ENCODE peak calls at places on chromosomes 1 and 21, in four cellular contexts. E is heart right ventricle, N is foreskin fibroblast, A is AG04449. M is an unnamed sample.

GRCh38 chr1:109895720-109896504 is 14.7 kb upstream of the CSF1 start:
- DNase-seq in N (peak), E (peak), A (no peak), M (peak)

GRCh38 chr1:197632651-197633050 is 142.6 kb downstream of the DENND1B start:
- DNase-seq in N (no peak), E (no peak), A (no peak), M (no peak)

GRCh38 chr1:11320153-11320936 is 47.3 kb downstream of the UBIAD1 start:
- DNase-seq in E (no peak), N (no peak), A (no peak), M (no peak)

GRCh38 chr1:101128211-101128727 is 102.7 kb upstream of the DPH5 start:
- DNase-seq in N (no peak), A (no peak), E (no peak), M (no peak)

GRCh38 chr1:17181785-17182464 is 23.0 kb upstream of the PADI1 start:
- DNase-seq in N (no peak), A (no peak), E (no peak), M (no peak)

GRCh38 chr1:156834322-156834721 is 17.7 kb upstream of the SH2D2A start:
- DNase-seq in E (no peak), N (no peak), A (no peak), M (no peak)

GRCh38 chr1:38891753-38892152 is 10.4 kb upstream of the GJA9 start:
- DNase-seq in E (no peak), N (no peak), A (no peak), M (no peak)

GRCh38 chr1:156509424-156510035 is 9.0 kb upstream of the MEF2D start:
- DNase-seq in A (no peak), N (no peak), E (no peak), M (no peak)

GRCh38 chr1:230808268-230808872 is 60.0 kb downstream of the C1orf198 start:
- DNase-seq in A (no peak), E (no peak), N (no peak), M (peak)

GRCh38 chr1:62450301-62450700 is 13.5 kb downstream of the USP1 start:
- DNase-seq in N (no peak), E (no peak), A (no peak), M (no peak)

GRCh38 chr1:183956559-183957188 is 80.9 kb downstream of the COLGALT2 start:
- DNase-seq in N (peak), A (peak), E (no peak), M (peak)

GRCh38 chr21:46089285-46089684 is 8.6 kb upstream of the COL6A2 start:
- DNase-seq in N (no peak), A (no peak), E (no peak), M (no peak)

GRCh38 chr21:32412162-32412997 is at the start of gene EVA1C:
- DNase-seq in N (peak), E (peak), A (no peak), M (peak)

GRCh38 chr1:181398544-181398943 is 84.8 kb upstream of the CACNA1E start:
- DNase-seq in N (no peak), A (no peak), E (no peak), M (no peak)

GRCh38 chr1:4512622-4513021 is 141.8 kb upstream of the AJAP1 start:
- DNase-seq in N (no peak), E (no peak), A (no peak), M (no peak)

GRCh38 chr21:42114646-42115045 is 43.5 kb downstream of the UMODL1 start:
- DNase-seq in N (no peak), E (no peak), A (no peak), M (no peak)
- TF ChIP-seq CTCF in N (no peak), E (no peak), A (no peak), M (no peak)

DNA sequence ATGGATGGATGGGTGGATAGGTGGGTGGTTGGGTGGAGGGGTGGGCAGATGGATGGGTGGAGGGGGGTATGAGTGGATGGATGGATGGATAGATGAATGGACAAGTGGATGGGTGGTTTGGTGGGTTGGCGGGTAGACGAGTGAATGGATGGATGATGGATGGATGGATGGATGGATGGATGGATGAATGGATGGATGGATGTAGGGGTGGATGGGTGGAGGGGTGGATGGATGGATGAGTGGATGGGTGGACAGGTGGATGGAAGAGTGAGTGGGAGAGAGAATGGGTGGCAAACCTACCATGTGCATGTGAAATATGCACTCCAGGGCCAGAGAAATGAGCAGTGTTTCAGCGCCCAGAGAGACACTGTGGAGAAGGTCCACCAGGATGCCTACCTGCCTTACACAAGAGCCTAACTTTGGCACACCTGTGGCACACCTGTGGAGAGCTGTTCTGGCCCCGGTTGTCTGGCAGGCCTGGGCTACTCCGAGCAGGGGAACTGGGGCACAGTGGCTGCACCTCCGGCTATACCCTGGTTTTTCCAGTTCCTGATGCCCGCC is 12.8 kb downstream of the EPHA2 start:
- DNase-seq in A (no peak), N (no peak), E (no peak), M (no peak)
- TF ChIP-seq CTCF in A (no peak), N (no peak), E (no peak), M (no peak)

GRCh38 chr1:223353939-223354338 is 10.0 kb downstream of the SUSD4 start:
- DNase-seq in N (no peak), E (no peak), A (no peak), M (no peak)

GRCh38 chr1:223363856-223364684 is at the start of gene SUSD4:
- DNase-seq in A (no peak), N (no peak), E (peak), M (no peak)

GRCh38 chr1:223355699-223356098 is 8.3 kb downstream of the SUSD4 start:
- DNase-seq in N (no peak), A (no peak), E (no peak), M (no peak)

GRCh38 chr1:223363057-223363855 is 720 bp downstream of the SUSD4 start:
- DNase-seq in N (no peak), E (peak), A (no peak), M (peak)

GRCh38 chr1:223358826-223359225 is 5.2 kb downstream of the SUSD4 start:
- DNase-seq in N (no peak), A (no peak), E (no peak), M (no peak)
- TF ChIP-seq CTCF in N (no peak), A (no peak), E (no peak), M (no peak)

DNA sequence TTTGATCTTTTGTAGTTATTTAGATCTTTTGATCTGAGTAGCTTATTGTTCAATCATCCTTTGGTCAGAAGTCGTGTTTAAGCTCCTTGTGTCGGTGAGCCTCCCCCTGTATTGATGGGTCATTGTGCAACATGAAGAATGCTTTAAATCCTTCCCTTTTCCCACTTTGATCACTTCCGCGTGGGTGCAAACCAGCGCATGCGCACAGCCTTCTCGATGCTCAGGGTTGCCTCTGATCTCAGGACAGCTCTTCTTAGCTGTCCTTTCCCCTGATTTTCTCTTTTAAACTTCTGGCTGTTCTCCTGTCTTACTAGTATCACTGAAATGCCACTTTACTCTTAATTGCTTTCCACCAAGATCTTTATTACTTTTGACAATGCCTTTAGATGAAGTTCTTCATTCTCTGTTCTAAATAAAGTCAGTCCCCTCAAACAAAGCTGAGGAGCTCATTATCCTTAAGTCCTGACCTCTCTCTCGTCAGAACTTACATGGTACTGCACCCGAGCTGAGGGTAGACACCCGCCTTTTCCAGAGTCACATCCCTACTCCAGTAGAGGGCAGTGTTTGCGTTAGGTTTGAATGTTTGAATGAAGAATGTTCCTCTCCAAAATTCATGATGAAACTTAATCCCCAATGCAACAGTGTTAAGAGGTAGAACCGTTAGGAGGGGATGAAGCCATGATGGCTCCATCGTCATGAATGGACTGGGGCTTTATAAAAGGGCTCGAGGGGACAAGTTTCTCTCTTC is 547.9 kb upstream of the TMPRSS15 start:
- DNase-seq in E (no peak), N (no peak), A (no peak), M (no peak)
- TF ChIP-seq CTCF in E (peak), N (no peak), A (no peak), M (no peak)

GRCh38 chr1:37703061-37703460 is 10.7 kb downstream of the CDCA8 start:
- DNase-seq in E (no peak), N (no peak), A (no peak), M (no peak)
- TF ChIP-seq CTCF in E (no peak), N (no peak), A (no peak), M (no peak)

DNA sequence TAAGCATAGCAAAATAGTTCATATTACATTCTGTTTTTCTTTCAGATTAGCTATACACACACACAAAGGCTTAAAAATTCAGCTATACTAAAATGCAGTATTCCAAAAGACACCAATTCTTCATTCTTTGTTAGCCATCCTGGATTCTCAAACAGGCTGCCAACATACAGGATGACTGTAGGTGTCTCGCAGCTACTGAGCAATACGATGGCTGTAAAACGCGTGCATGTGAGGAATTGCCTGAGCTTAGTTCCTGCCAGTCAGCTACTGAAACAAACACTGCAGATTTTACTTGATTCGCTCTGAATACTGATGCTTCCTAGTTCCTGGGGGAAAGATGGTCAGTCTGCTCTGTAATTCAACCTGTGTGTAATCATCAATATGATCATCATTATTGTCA is 24.7 kb upstream of the HMGN1 start:
- DNase-seq in E (no peak), A (no peak), N (peak), M (peak)
- TF ChIP-seq CTCF in E (peak), A (peak), N (peak), M (peak)

DNA sequence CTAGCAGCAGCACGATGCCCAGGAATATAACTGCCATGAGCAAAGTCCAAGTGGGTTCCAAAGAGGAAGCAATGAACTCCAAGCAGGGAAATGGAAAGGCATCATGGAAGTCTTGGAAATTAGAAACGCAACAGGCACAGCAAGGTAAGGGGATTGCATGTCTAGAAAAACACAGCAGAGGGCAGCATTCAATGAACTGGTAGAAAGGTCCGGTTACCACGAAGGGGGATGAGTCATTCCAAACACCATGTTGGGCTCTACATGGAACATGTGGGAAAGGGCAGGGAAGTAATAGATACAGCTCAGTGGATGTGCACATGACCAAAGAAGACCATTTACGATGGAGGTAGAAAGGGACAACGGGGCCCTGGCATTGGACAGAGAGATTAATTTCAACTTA is 36.4 kb downstream of the RXRG start:
- DNase-seq in A (no peak), E (no peak), N (peak), M (peak)
- TF ChIP-seq CTCF in A (no peak), E (peak), N (no peak), M (peak)

GRCh38 chr1:160877221-160877620 is 7.8 kb downstream of the ITLN1 start:
- DNase-seq in N (no peak), E (no peak), A (no peak), M (no peak)
- TF ChIP-seq CTCF in N (no peak), E (no peak), A (no peak), M (no peak)

GRCh38 chr1:117930484-117930883 is 945 bp downstream of the WDR3 start:
- DNase-seq in A (no peak), E (no peak), N (no peak), M (no peak)

GRCh38 chr1:117930173-117930447 is 571 bp downstream of the WDR3 start:
- DNase-seq in N (no peak), A (no peak), E (no peak), M (no peak)

GRCh38 chr1:117929340-117930172 is at the start of the genes GDAP2 and WDR3:
- DNase-seq in E (peak), A (peak), N (peak), M (peak)

GRCh38 chr1:117932576-117932975 is 3.0 kb downstream of the WDR3 start:
- DNase-seq in A (no peak), E (no peak), N (no peak), M (no peak)

DNA sequence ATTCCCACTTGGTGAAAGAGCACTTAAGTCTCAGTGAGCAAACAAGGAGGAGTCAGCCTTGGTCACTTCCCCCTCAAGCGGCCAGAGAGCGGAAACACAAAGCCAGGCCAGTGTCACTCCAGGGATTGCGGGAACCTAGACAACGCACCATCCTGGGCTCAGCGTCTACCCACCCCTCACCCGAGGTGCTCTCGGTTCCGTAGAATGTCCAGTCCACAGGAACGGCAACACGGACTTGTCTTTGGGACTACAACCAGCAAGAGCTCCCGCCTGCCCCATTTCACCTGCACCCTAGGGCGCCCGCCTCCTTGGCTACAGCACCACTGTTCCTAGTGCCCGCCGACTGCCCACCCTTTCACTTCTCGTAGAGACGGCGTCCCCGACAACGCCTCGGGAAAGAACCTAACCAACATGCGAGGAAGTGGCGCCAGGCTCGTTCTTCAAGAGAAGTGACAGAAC is 511 bp downstream of the GDAP2 start:
- DNase-seq in N (peak), A (no peak), E (peak), M (peak)
- TF ChIP-seq CTCF in N (no peak), A (peak), E (no peak), M (peak)

DNA sequence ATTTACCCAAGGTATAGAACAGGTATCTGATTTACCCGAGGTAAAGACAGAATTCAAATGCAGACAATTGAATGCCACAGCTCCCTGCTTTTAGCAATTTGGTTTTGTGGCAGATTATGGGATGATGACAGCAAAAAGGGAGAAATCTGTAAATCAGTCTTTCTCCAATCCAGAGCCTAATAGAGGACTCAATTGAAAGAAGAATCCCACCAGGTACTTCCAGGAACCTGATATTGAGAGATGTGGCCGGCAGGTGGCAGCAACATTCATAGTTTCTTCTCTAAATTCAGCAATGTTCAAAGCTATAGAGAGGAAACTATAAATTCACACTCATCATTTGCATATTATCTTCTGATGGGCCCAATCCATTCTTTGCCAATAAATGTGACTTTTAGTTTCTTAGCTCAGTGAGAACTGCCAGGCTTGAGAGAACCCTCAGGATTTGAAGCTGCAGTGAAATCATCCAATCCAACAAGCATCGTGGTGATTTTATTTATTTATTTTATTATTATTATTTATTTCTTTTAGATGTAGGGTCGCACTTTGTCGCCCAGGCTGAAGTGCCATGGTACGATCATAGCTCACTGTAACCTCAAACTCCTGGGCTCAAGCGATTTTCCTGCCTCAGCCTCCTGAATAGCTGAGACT is 9.8 kb upstream of the PHACTR4 start:
- DNase-seq in N (peak), E (peak), A (no peak), M (peak)
- TF ChIP-seq CTCF in N (peak), E (peak), A (peak), M (peak)

M was measured in fibroblast of the aortic adventitia.